ENCODE peak calls at places on chromosomes 3 and 15, in eight cellular contexts. H is psoas muscle; G is stimulated activated CD4-positive, alpha-beta T cell treated with anti-CD3 and anti-CD28 coated beads, Interleukin-2, amount 100 ng/mL, for 48 hours; B is epithelial cell of esophagus; K is HFFc6; I is iris pigment epithelial cell; S is fibroblast of pulmonary artery; Y is neural crest cell. M is an unnamed sample.

GRCh38 chr15:99143655-99144610 is 39.1 kb downstream of the SYNM start:
- DNase-seq in H (peak; percentile 93), G (no peak), B (peak; percentile 89), K (peak; percentile 27), I (peak; percentile 49), S (peak; percentile 64), Y (no peak), M (no peak)

GRCh38 chr3:37652405-37652804 is 209.3 kb upstream of the CTDSPL start:
- DNase-seq in H (no peak), G (no peak), B (no peak), K (no peak), I (no peak), S (no peak), Y (no peak), M (no peak)

GRCh38 chr15:68700395-68701123 is 120.1 kb downstream of the ANP32A start:
- DNase-seq in H (peak; percentile 83), G (no peak), B (no peak), K (no peak), I (peak; percentile 48), S (peak; percentile 69), Y (peak; percentile 16), M (peak; percentile 74)

GRCh38 chr3:64129106-64129505 is 96.2 kb downstream of the PRICKLE2 start:
- DNase-seq in H (no peak), G (no peak), B (no peak), K (no peak), I (no peak), S (no peak), Y (no peak), M (no peak)

GRCh38 chr3:113274959-113275556 is 63.7 kb downstream of the BOC start:
- DNase-seq in H (no peak), G (no peak), B (no peak), K (no peak), I (no peak), S (no peak), Y (no peak), M (no peak)

GRCh38 chr3:53513556-53514190 is 19.3 kb downstream of the CACNA1D start:
- DNase-seq in H (no peak), G (no peak), B (peak; percentile 70), K (no peak), I (no peak), S (peak; percentile 1), Y (no peak), M (no peak)

GRCh38 chr15:52496776-52497470 is 31.8 kb downstream of the MYO5A start:
- DNase-seq in H (no peak), G (peak; percentile 43), B (peak; percentile 96), K (peak; percentile 83), I (no peak), S (peak; percentile 26), Y (no peak), M (no peak)

GRCh38 chr3:31196881-31197364 is 302.5 kb upstream of the GADL1 start:
- DNase-seq in H (no peak), G (no peak), B (peak; percentile 88), K (peak; percentile 56), I (peak; percentile 89), S (peak; percentile 71), Y (no peak), M (no peak)

GRCh38 chr3:197368821-197369220 is 70.4 kb upstream of the DLG1 start:
- DNase-seq in H (no peak), G (no peak), B (no peak), K (no peak), I (no peak), S (no peak), Y (no peak), M (no peak)

GRCh38 chr3:177201707-177202397 is 4.6 kb upstream of the TBL1XR1 start:
- DNase-seq in H (no peak), G (peak; percentile 19), B (peak; percentile 96), K (no peak), I (peak; percentile 97), S (no peak), Y (no peak), M (no peak)

GRCh38 chr3:146036289-146036688 is 124.7 kb downstream of the PLOD2 start:
- DNase-seq in H (no peak), G (no peak), B (peak; percentile 42), K (no peak), I (no peak), S (no peak), Y (no peak), M (no peak)

GRCh38 chr3:104281713-104282112 is 1085.0 kb upstream of the ALCAM start:
- DNase-seq in H (no peak), G (no peak), B (no peak), K (no peak), I (no peak), S (no peak), Y (no peak), M (no peak)

GRCh38 chr3:99895706-99896441 is 78.2 kb downstream of the CMSS1 start:
- DNase-seq in H (no peak), G (no peak), B (peak; percentile 87), K (peak; percentile 92), I (peak; percentile 91), S (peak; percentile 81), Y (no peak), M (no peak)